ENCODE peak calls at places on chromosomes 4 and X, in nine cellular contexts. O is ascending aorta, S is HepG2, I is lower lobe of right lung, J is ovary, K is vagina, C is aorta, F is cardiac muscle cell, Y is trophoblast cell. V is an unnamed sample.

GRCh38 chr4:38034986-38035882 is 75.0 kb downstream of the PTTG2 start:
- DNase-seq in O (no peak), S (peak; percentile 66), I (no peak), J (no peak), K (no peak), C (no peak), F (peak; percentile 78), Y (peak; percentile 36), V (peak; percentile 39)

GRCh38 chr4:140756292-140757219 is at the start of gene TBC1D9:
- DNase-seq in O (peak; percentile 64), S (peak; percentile 68), I (peak; percentile 87), J (peak; percentile 83), K (no peak), C (peak; percentile 90), F (peak; percentile 85), Y (peak; percentile 94), V (peak; percentile 78)

GRCh38 chr4:20464381-20464780 is 212.7 kb downstream of the SLIT2 start:
- DNase-seq in O (no peak), S (no peak), I (no peak), J (no peak), K (no peak), C (no peak), F (peak; percentile 67), Y (no peak), V (no peak)

GRCh38 chr4:10456270-10457254 is 664 bp downstream of the ZNF518B start:
- DNase-seq in O (no peak), S (no peak), I (peak; percentile 70), J (peak; percentile 53), K (no peak), C (peak; percentile 83), F (peak; percentile 74), Y (peak; percentile 32), V (peak; percentile 60)

GRCh38 chr4:142150483-142150882 is 514.1 kb downstream of the IL15 start:
- DNase-seq in O (no peak), S (no peak), I (no peak), J (no peak), K (no peak), C (no peak), F (no peak), Y (no peak), V (no peak)

GRCh38 chr4:146110847-146111485 is 64.6 kb upstream of the LSM6 start:
- DNase-seq in O (no peak), S (peak; percentile 10), I (no peak), J (no peak), K (no peak), C (no peak), F (no peak), Y (no peak), V (no peak)

GRCh38 chrX:134821370-134821769 is 163.1 kb upstream of the PLAC1 start:
- DNase-seq in O (no peak), S (no peak), I (no peak), J (no peak), K (no peak), C (no peak), F (peak; percentile 75), Y (no peak), V (no peak)

GRCh38 chrX:103175944-103176753 is 38.8 kb upstream of the BEX4 start:
- DNase-seq in O (no peak), S (peak; percentile 11), I (peak; percentile 50), J (peak; percentile 50), K (no peak), C (peak; percentile 82), F (peak; percentile 63), Y (peak; percentile 12), V (peak; percentile 56)

GRCh38 chr4:76651616-76652015 is 216.6 kb downstream of the SHROOM3 start:
- DNase-seq in O (no peak), S (no peak), I (no peak), J (no peak), K (no peak), C (no peak), F (no peak), Y (no peak), V (no peak)

GRCh38 chr4:99149620-99150019 is 5.5 kb upstream of the ADH4 start:
- DNase-seq in O (no peak), S (no peak), I (no peak), J (no peak), K (no peak), C (no peak), F (no peak), Y (no peak), V (no peak)

GRCh38 chrX:68941385-68941952 is 112.6 kb downstream of the EFNB1 start:
- DNase-seq in O (no peak), S (no peak), I (no peak), J (no peak), K (no peak), C (no peak), F (peak; percentile 43), Y (no peak), V (no peak)

GRCh38 chr4:74755486-74755885 is 38.8 kb downstream of the BTC start:
- DNase-seq in O (no peak), S (no peak), I (peak; percentile 66), J (no peak), K (no peak), C (no peak), F (peak; percentile 11), Y (no peak), V (peak; percentile 32)

DNA sequence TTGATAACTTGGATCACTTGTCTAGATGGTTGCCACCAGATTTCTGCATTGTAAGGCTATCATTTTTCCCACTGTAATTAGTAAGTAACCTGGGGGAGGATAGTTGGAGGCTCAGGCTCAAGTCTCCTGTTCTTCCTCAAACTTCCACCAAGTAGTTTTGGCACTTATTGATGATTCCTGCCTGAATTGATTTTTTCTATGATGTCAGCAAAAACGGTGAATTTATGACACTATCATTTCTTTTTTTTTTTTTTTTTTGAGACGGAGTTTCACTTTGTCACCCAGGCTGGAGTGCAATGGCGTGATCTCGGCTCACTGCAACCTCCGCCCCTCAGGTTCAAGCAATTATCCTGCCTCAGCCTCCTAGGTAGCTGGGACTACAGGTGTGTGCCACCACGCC is 12.4 kb downstream of the TMSB4X start:
- DNase-seq in O (no peak), S (no peak), I (no peak), J (no peak), K (no peak), C (no peak), F (no peak), Y (no peak), V (no peak)
- H3K4me1 ChIP-seq in O (no peaks in the 10 kb centered on the region), S (peaks cover 9% of the 10 kb centered on the region), I (peaks cover 9% of the 10 kb centered on the region), J (no peaks in the 10 kb centered on the region), K (peaks cover 19% of the 10 kb centered on the region), C (no peaks in the 10 kb centered on the region), F (no peaks in the 10 kb centered on the region), Y (peaks cover 2% of the 10 kb centered on the region), V (no peaks in the 10 kb centered on the region)

DNA sequence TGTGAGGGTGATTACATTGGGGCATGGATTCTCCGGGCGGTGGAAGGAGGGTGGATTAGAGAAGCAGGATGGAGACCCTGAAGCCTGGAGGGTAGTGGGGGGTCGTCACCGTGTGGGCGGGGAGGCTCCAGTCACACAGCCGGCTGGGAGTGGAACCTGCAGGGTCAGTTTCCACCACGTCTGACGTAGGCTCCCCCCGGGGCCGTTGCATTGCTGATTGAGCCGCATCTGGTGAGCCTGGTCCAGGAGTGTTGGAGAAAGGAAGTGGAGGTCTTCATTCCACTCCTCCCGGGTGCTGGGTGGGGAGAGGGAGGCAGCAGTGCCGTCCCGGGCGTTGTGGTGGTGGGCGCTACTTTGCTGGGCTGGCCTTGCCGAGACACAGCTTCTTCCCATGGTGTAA is 28.1 kb downstream of the TBC1D14 start:
- DNase-seq in O (no peak), S (no peak), I (no peak), J (no peak), K (no peak), C (no peak), F (no peak), Y (peak; percentile 64), V (no peak)
- H3K4me1 ChIP-seq in O (no peaks in the 10 kb centered on the region), S (peaks cover 65% of the 10 kb centered on the region), I (peaks cover 51% of the 10 kb centered on the region), J (peaks cover 4% of the 10 kb centered on the region), K (peaks cover 30% of the 10 kb centered on the region), C (no peaks in the 10 kb centered on the region), F (peaks cover 8% of the 10 kb centered on the region), Y (peaks cover 46% of the 10 kb centered on the region), V (no peaks in the 10 kb centered on the region)

GRCh38 chr4:87360338-87360935 is 30.6 kb downstream of the HSD17B11 start:
- DNase-seq in O (no peak), S (no peak), I (no peak), J (no peak), K (no peak), C (no peak), F (no peak), Y (peak; percentile 71), V (no peak)

GRCh38 chr4:87354168-87355102 is 31.8 kb upstream of the HSD17B13 start:
- DNase-seq in O (no peak), S (no peak), I (no peak), J (no peak), K (no peak), C (no peak), F (peak; percentile 30), Y (no peak), V (no peak)

GRCh38 chr4:87356832-87357526 is 34.0 kb downstream of the HSD17B11 start:
- DNase-seq in O (no peak), S (no peak), I (no peak), J (no peak), K (no peak), C (no peak), F (no peak), Y (peak; percentile 38), V (no peak)

GRCh38 chr4:87363552-87363951 is 27.4 kb downstream of the HSD17B11 start:
- DNase-seq in O (no peak), S (no peak), I (no peak), J (no peak), K (no peak), C (no peak), F (no peak), Y (no peak), V (no peak)

DNA sequence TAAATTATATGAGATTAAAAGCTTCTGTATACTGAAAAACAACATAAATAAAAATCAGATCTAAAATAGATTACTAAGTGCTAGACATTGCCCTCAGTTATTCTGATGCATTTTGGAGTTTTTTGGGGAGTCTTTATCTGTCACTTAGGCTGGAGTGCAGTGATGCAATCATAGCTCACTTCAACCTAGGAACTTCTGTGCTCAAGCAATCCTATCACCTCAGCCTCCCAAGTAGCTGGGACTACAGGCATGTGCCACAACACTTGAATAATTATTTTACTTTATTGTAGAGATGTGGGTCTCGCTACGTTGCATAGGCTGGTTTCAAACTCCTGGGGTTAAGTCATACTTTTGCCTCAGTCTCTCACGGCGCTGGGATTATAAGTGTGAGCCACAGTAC is 31.7 kb downstream of the HSD17B11 start:
- DNase-seq in O (no peak), S (no peak), I (no peak), J (no peak), K (no peak), C (no peak), F (no peak), Y (no peak), V (no peak)
- H3K4me1 ChIP-seq in O (peaks cover 2% of the 10 kb centered on the region), S (no peaks in the 10 kb centered on the region), I (peaks cover 17% of the 10 kb centered on the region), J (no peaks in the 10 kb centered on the region), K (peaks cover 13% of the 10 kb centered on the region), C (no peaks in the 10 kb centered on the region), F (no peaks in the 10 kb centered on the region), Y (peaks cover 2% of the 10 kb centered on the region), V (peaks cover 5% of the 10 kb centered on the region)

DNA sequence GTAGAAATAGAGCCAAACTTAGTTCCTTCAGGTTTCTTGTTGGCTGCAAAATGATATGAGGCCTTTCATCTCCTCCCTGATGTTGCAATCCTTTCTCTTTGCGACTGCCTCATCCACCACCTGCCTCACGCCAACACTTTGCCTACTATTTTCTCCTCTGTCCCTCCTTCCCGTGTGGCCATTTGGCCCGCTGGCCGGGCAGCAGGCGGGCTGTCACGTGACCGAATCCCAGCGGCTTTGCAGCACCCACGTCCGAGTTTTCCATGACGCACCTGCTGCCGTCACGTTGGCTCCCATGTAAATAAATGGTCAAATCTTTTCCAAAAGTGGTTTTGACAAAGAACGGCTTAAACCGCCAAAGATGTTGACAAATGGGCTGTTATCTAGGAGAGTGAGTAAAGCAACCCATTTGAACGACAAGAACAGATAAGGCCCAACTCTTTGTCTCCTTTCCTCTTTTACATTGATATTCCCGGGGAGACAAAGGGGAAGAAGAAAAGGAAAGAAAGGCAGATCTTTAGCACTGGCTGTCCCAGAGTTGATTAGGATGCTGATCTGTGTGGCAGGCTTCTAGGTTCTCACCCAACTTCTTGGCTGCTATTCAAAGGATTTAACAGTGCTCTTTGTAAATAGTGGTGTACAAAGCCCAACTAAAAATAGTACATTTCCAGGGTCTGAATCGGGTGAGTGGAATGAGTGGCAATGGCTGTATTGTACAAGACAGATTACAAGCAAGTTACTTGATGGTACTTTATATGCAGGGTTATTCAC is 174.2 kb upstream of the JADE1 start:
- DNase-seq in O (peak; percentile 39), S (peak; percentile 15), I (peak; percentile 85), J (no peak), K (no peak), C (no peak), F (peak; percentile 99), Y (peak; percentile 28), V (peak; percentile 24)
- H3K4me1 ChIP-seq in O (no peaks in the 10 kb centered on the region), S (peaks cover 12% of the 10 kb centered on the region), I (no peaks in the 10 kb centered on the region), J (peaks cover 3% of the 10 kb centered on the region), K (peaks cover 9% of the 10 kb centered on the region), C (peaks cover 3% of the 10 kb centered on the region), F (peaks cover 9% of the 10 kb centered on the region), Y (peaks cover 5% of the 10 kb centered on the region), V (peaks cover 20% of the 10 kb centered on the region)

V was measured in thyroid gland.